ENCODE peak calls at places on chromosome 4, in seven cellular contexts. I is NB4, A is lower leg skin, G is IMR-90, H is A549, L is adrenal gland, Q is heart left ventricle. V is an unnamed sample.

GRCh38 chr4:88880001-88880400 is 177.0 kb downstream of the FAM13A start:
- DNase-seq in G (no peak), I (no peak), Q (no peak), L (no peak), A (no peak), H (no peak), V (no peak)

GRCh38 chr4:80266267-80266901 is at the start of gene FGF5:
- DNase-seq in G (peak), Q (peak), I (peak), L (no peak), A (no peak), H (no peak), V (peak)

GRCh38 chr4:173410106-173410505 is 11.2 kb upstream of the SCRG1 start:
- DNase-seq in I (peak), H (no peak), L (no peak), Q (no peak), A (no peak), G (no peak), V (no peak)

GRCh38 chr4:20625460-20625859 is 74.8 kb upstream of the PACRGL start:
- DNase-seq in H (no peak), A (no peak), L (peak), I (peak), G (no peak), Q (peak), V (no peak)

GRCh38 chr4:143417679-143418403 is 81.2 kb downstream of the GAB1 start:
- DNase-seq in H (no peak), I (no peak), L (no peak), Q (no peak), G (no peak), A (no peak), V (no peak)

GRCh38 chr4:130545171-130545570 is 1449.2 kb downstream of the C4orf33 start:
- DNase-seq in L (no peak), H (no peak), A (no peak), G (no peak), Q (no peak), I (no peak), V (no peak)

GRCh38 chr4:40626183-40626990 is 3.3 kb downstream of the RBM47 start:
- DNase-seq in Q (no peak), A (no peak), I (no peak), G (peak), H (no peak), L (peak), V (no peak)

GRCh38 chr4:155377281-155377680 is 516 bp upstream of the MAP9 start:
- DNase-seq in I (no peak), L (no peak), Q (no peak), H (peak), G (peak), A (no peak), V (no peak)

GRCh38 chr4:128757712-128758111 is 51.8 kb upstream of the JADE1 start:
- DNase-seq in I (no peak), A (peak), L (peak), G (peak), Q (peak), H (no peak), V (no peak)

GRCh38 chr4:34417160-34417559 is 1827.2 kb downstream of the ARAP2 start:
- DNase-seq in Q (no peak), H (peak), G (no peak), L (no peak), A (no peak), I (no peak), V (no peak)

GRCh38 chr4:6641164-6641970 is 882 bp downstream of the MRFAP1 start:
- DNase-seq in H (no peak), L (peak), I (peak), A (peak), Q (peak), G (peak), V (peak)

GRCh38 chr4:57905965-57906364 is 795.8 kb upstream of the IGFBP7 start:
- DNase-seq in H (no peak), A (no peak), G (no peak), I (no peak), L (no peak), Q (no peak), V (no peak)

GRCh38 chr4:144699565-144699964 is 53.6 kb downstream of the HHIP start:
- DNase-seq in Q (no peak), I (no peak), A (no peak), H (no peak), L (no peak), G (peak), V (no peak)
- TF ChIP-seq POLR2A in Q (no peak), I (no peak), A (no peak), H (no peak), L (no peak), G (no peak), V (no peak)

GRCh38 chr4:102355748-102356147 is 10.5 kb upstream of the SLC39A8 start:
- DNase-seq in I (no peak), L (no peak), Q (no peak), A (no peak), G (no peak), H (no peak), V (peak)
- TF ChIP-seq POLR2A in I (no peak), L (no peak), Q (no peak), A (no peak), G (no peak), H (no peak), V (no peak)

DNA sequence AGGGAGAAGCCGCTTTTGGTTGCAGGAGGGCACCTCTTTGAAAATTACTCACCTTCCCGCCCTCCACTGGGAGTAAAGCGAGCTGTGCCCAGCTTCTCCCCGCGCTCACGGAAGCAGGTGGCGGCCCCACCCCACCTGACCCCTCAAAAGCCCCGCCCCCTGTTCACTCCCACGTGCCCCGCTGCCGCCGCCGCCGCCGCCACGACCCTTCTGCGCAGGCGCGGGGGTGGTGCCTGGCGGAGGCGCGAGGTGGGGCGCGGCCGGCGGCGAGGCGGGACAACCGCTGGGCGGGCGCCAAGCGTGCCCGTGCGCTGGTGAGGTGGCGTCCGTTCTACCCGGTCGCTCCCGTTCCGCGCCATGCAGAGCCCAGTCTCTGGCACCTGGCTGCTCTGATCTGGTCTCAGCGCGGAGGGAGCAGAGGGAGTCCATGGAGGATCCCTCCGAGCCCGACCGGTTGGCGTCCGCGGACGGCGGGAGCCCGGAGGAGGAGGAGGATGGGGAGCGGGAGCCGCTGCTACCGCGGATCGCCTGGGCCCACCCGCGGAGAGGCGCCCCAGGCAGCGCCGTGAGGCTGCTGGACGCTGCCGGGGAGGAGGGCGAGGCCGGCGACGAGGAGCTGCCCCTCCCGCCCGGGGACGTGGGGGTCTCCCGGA is at the start of gene PI4K2B:
- DNase-seq in G (peak), H (peak), I (peak), Q (peak), A (peak), L (peak), V (peak)
- TF ChIP-seq POLR2A in G (peak), H (peak), I (peak), Q (no peak), A (no peak), L (peak), V (peak)

GRCh38 chr4:184969610-184970009 is 48.7 kb upstream of the HELT start:
- DNase-seq in G (no peak), H (no peak), A (no peak), L (no peak), Q (no peak), I (no peak), V (no peak)

GRCh38 chr4:184972996-184973395 is 45.3 kb upstream of the HELT start:
- DNase-seq in H (no peak), Q (no peak), L (peak), A (no peak), I (no peak), G (no peak), V (no peak)

GRCh38 chr4:184968784-184969201 is 49.5 kb upstream of the HELT start:
- DNase-seq in L (peak), Q (peak), I (no peak), A (peak), G (no peak), H (no peak), V (no peak)
- TF ChIP-seq POLR2A in L (no peak), Q (no peak), I (no peak), A (no peak), G (no peak), H (no peak), V (no peak)

DNA sequence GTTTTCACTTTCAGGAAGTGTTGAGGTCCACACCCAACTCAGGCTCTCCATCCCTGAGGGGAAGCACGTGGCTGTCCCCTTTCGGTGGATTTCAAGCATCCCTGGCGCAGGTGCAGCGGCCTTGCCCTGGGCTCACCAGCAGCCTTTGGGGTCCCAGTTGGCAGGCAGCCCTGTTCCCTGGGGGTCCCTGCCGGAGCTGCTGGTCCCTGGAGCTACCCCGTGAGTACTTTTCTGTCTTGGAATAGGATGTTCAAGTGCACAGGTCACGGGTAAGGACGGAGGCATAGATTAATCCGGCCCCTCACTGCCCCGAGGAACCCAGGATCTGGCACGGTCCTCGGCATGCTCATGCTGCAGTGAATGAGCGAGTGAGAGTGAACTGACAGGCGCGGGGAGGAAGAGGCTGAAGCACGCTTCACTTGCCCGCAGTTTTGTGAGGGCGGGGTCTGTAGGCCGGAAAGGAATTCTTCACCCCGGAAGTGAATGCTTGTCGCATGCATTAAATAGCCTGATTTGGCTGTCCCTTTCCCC is 117.2 kb upstream of the FAT1 start:
- DNase-seq in H (no peak), I (no peak), L (no peak), G (no peak), Q (peak), A (no peak), V (no peak)
- TF ChIP-seq POLR2A in H (no peak), I (no peak), L (no peak), G (no peak), Q (no peak), A (no peak), V (no peak)

GRCh38 chr4:74166823-74167222 is 8.9 kb downstream of the MTHFD2L start:
- DNase-seq in Q (no peak), G (no peak), H (no peak), A (no peak), L (no peak), I (no peak), V (no peak)
- TF ChIP-seq POLR2A in Q (no peak), G (no peak), H (no peak), A (no peak), L (no peak), I (no peak), V (no peak)

DNA sequence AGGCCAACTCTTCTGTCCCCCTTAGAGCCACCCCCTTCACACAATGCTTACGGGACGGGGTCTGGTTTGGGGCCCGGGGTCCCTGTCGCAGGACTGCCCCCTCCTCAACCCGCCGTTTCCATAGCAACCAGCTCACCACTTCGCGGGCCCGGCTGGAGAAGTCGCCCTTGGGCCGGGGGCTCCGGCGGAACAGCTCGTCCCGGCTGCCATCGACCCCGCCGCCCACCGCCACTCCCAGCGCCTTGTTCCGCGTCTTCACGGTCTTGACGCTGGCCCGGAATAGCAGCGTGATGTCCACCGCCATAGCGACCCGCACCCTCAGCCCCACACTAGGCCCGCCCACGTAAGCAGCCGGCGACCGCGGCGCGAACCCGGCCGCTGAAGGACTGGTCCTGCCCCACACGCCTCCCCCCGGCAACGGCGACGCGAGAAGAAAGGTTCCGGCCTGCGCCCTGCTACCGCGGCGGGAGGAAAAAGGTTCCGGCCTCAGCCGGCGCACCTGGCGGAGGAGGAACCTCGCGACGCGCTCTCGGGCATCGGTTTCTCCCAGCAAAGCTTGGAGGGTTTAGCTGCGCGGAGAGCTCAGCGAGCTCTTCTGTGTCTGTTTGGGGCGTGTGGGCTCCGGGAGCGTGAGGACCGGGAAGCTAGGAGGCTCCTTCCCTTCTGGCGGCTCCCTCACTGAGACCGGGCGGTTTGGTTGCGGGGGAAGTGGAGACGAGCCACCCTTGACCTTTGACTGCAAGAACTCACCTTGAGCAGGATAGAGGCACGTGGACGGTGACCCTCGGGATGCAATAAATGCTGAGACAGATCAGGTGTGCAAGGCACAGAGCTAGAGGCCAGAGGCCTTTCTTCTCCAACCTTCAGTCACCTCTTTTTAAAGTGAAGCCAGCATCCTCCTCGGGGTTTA is at the start of gene STX18:
- DNase-seq in A (peak), I (peak), H (peak), G (peak), L (peak), Q (peak), V (peak)
- TF ChIP-seq POLR2A in A (no peak), I (peak), H (peak), G (peak), L (peak), Q (no peak), V (peak)